ENCODE peak calls at places on chromosomes 13 and 19, in eight cellular contexts. K is T47D; T is fibroblast of lung; D is stimulated activated CD8-positive, alpha-beta memory T cell treated with anti-CD3 and anti-CD28 coated beads, Interleukin-2, amount 100 ng/mL, for 1 hour; A is stimulated activated CD4-positive, alpha-beta T cell treated with anti-CD3 and anti-CD28 coated beads, Interleukin-4, amount 100 ng/mL, for 24 hours; U is anterior cingulate cortex; J is NCI-H774; I is Calu3. C is an unnamed sample.

GRCh38 chr19:18294467-18294864 is 13.0 kb upstream of the JUND start:
- DNase-seq in K (no peak), T (no peak), D (peak; percentile 84), A (peak; percentile 91), U (peak; percentile 17), J (no peak), I (no peak), C (no peak)

GRCh38 chr19:1035998-1036621 is 3.8 kb upstream of the ABCA7 start:
- DNase-seq in K (no peak), T (no peak), D (no peak), A (no peak), U (no peak), J (no peak), I (no peak), C (no peak)

GRCh38 chr13:49374585-49375290 is 69.1 kb downstream of the CAB39L start:
- DNase-seq in K (no peak), T (peak; percentile 84), D (no peak), A (no peak), U (no peak), J (no peak), I (no peak), C (no peak)

GRCh38 chr19:6236310-6237291 is 43.2 kb downstream of the MLLT1 start:
- DNase-seq in K (peak; percentile 96), T (no peak), D (no peak), A (no peak), U (no peak), J (no peak), I (peak; percentile 87), C (no peak)

GRCh38 chr19:40759352-40759751 is 8.3 kb downstream of the SNRPA start:
- DNase-seq in K (no peak), T (no peak), D (no peak), A (no peak), U (no peak), J (no peak), I (no peak), C (no peak)

GRCh38 chr13:106114981-106115554 is 420.4 kb downstream of the EFNB2 start:
- DNase-seq in K (no peak), T (peak; percentile 63), D (no peak), A (no peak), U (no peak), J (no peak), I (no peak), C (no peak)

GRCh38 chr19:28968721-28969120 is 244.2 kb downstream of the UQCRFS1 start:
- DNase-seq in K (no peak), T (no peak), D (no peak), A (no peak), U (no peak), J (no peak), I (no peak), C (no peak)

GRCh38 chr13:44583126-44583525 is 7.0 kb upstream of the TSC22D1 start:
- DNase-seq in K (no peak), T (no peak), D (no peak), A (no peak), U (no peak), J (no peak), I (no peak), C (no peak)

GRCh38 chr13:96650301-96650886 is 343.9 kb downstream of the OXGR1 start:
- DNase-seq in K (no peak), T (peak; percentile 73), D (no peak), A (no peak), U (no peak), J (no peak), I (no peak), C (no peak)

GRCh38 chr13:94309997-94310842 is 169.3 kb downstream of the DCT start:
- DNase-seq in K (no peak), T (peak; percentile 73), D (no peak), A (no peak), U (no peak), J (no peak), I (no peak), C (no peak)

GRCh38 chr19:44927746-44928145 is 13.3 kb downstream of the APOC1 start:
- DNase-seq in K (no peak), T (peak; percentile 94), D (no peak), A (no peak), U (no peak), J (no peak), I (no peak), C (no peak)